ENCODE peak calls at places on chromosomes 3 and 15, in four cellular contexts. H is HepG2, K is K562, Q is Panc1. S is an unnamed sample.

GRCh38 chr3:176395269-176395668 is 802.0 kb downstream of the TBL1XR1 start:
- DNase-seq in K (no peak), H (no peak), Q (no peak), S (no peak)

GRCh38 chr3:194738254-194739093 is 52.8 kb downstream of the FAM43A start:
- DNase-seq in H (no peak), Q (no peak), K (no peak), S (peak; percentile 22)

GRCh38 chr3:10926441-10926830 is 66.1 kb upstream of the SLC6A1 start:
- DNase-seq in K (no peak), H (no peak), Q (no peak), S (no peak)

GRCh38 chr15:98035577-98036010 is 75.1 kb downstream of the ARRDC4 start:
- DNase-seq in K (no peak), Q (no peak), H (no peak), S (no peak)

GRCh38 chr15:67085818-67086649 is 20.6 kb downstream of the SMAD3 start:
- DNase-seq in H (no peak), Q (no peak), K (no peak), S (no peak)

GRCh38 chr3:38005076-38006020 is 14.8 kb downstream of the VILL start:
- DNase-seq in K (no peak), H (peak; percentile 93), Q (no peak), S (no peak)

GRCh38 chr3:60542981-60543380 is 708.3 kb downstream of the FHIT start:
- DNase-seq in K (no peak), H (no peak), Q (no peak), S (no peak)

GRCh38 chr3:114308830-114309229 is 15.0 kb downstream of the TIGIT start:
- DNase-seq in H (no peak), Q (no peak), K (no peak), S (no peak)

GRCh38 chr15:99409097-99409473 is 156.7 kb upstream of the MEF2A start:
- DNase-seq in K (no peak), Q (peak; percentile 13), H (peak; percentile 66), S (peak; percentile 38)

GRCh38 chr15:33547876-33548275 is 237.1 kb downstream of the RYR3 start:
- DNase-seq in H (peak; percentile 13), Q (no peak), K (peak; percentile 8), S (no peak)

GRCh38 chr3:100033184-100033583 is 81.1 kb downstream of the FILIP1L start:
- DNase-seq in K (no peak), Q (no peak), H (no peak), S (no peak)

GRCh38 chr3:66428733-66429132 is 72.1 kb downstream of the LRIG1 start:
- DNase-seq in H (no peak), K (no peak), Q (peak; percentile 38), S (no peak)

GRCh38 chr15:31360158-31360561 is 33.5 kb downstream of the KLF13 start:
- DNase-seq in K (no peak), Q (no peak), H (no peak), S (no peak)

GRCh38 chr15:83435202-83435601 is 11.9 kb upstream of the SH3GL3 start:
- DNase-seq in K (no peak), Q (no peak), H (no peak), S (no peak)

GRCh38 chr15:56460046-56460445 is 4.9 kb downstream of the MNS1 start:
- DNase-seq in H (no peak), K (no peak), Q (no peak), S (no peak)

GRCh38 chr15:90903733-90904536 is 833 bp downstream of the MAN2A2 start:
- DNase-seq in H (peak; percentile 64), Q (no peak), K (peak; percentile 72), S (no peak)

GRCh38 chr3:66476852-66477381 is 23.9 kb downstream of the LRIG1 start:
- DNase-seq in K (no peak), H (peak; percentile 58), Q (no peak), S (no peak)

GRCh38 chr3:98596902-98597500 is 3.6 kb upstream of the CPOX start:
- DNase-seq in K (no peak), H (peak; percentile 28), Q (no peak), S (peak; percentile 57)

GRCh38 chr3:103308921-103309320 is 874.1 kb downstream of the ZPLD1 start:
- DNase-seq in K (no peak), H (no peak), Q (no peak), S (no peak)

GRCh38 chr15:33040501-33040900 is 154.0 kb downstream of the FMN1 start:
- DNase-seq in H (no peak), Q (no peak), K (no peak), S (no peak)

GRCh38 chr15:68821190-68821897 is 649 bp upstream of the ANP32A start:
- DNase-seq in K (no peak), Q (no peak), H (no peak), S (no peak)

GRCh38 chr3:184230603-184231528 is 1.5 kb downstream of the VWA5B2 start:
- DNase-seq in K (no peak), H (no peak), Q (no peak), S (no peak)

GRCh38 chr3:135965129-135965505 is 411 bp upstream of the PPP2R3A start:
- DNase-seq in Q (no peak), K (no peak), H (no peak), S (no peak)

GRCh38 chr3:61451841-61452240 is 109.5 kb upstream of the PTPRG start:
- DNase-seq in K (no peak), H (no peak), Q (no peak), S (no peak)

GRCh38 chr3:126101521-126101982 is 17.6 kb upstream of the SLC41A3 start:
- DNase-seq in K (no peak), H (no peak), Q (no peak), S (no peak)

GRCh38 chr15:70142322-70143191 is 44.8 kb upstream of the TLE3 start:
- DNase-seq in H (no peak), Q (no peak), K (no peak), S (no peak)

GRCh38 chr3:15903164-15903563 is 105.4 kb upstream of the ANKRD28 start:
- DNase-seq in Q (no peak), H (no peak), K (no peak), S (no peak)

GRCh38 chr15:55250392-55250791 is 39.2 kb downstream of the RAB27A start:
- DNase-seq in Q (peak; percentile 10), K (no peak), H (peak; percentile 78), S (no peak)

GRCh38 chr15:41281236-41281635 is 50.2 kb downstream of the CHP1 start:
- DNase-seq in H (peak; percentile 37), Q (peak; percentile 68), K (no peak), S (no peak)

GRCh38 chr15:92074646-92075045 is 221.1 kb downstream of the SLCO3A1 start:
- DNase-seq in Q (no peak), K (no peak), H (no peak), S (no peak)

GRCh38 chr3:180990494-180990893 is 958 bp upstream of the DNAJC19 start:
- DNase-seq in H (no peak), Q (no peak), K (no peak), S (no peak)

GRCh38 chr3:11019116-11019515 is 26.6 kb downstream of the SLC6A1 start:
- DNase-seq in Q (no peak), H (no peak), K (no peak), S (no peak)

GRCh38 chr3:50515565-50516047 is 12.2 kb upstream of the CACNA2D2 start:
- DNase-seq in K (no peak), H (peak; percentile 12), Q (no peak), S (no peak)

GRCh38 chr15:42444415-42445063 is 46.4 kb downstream of the ZNF106 start:
- DNase-seq in Q (no peak), K (peak; percentile 9), H (no peak), S (no peak)

GRCh38 chr3:114319453-114319852 is 25.6 kb downstream of the TIGIT start:
- DNase-seq in Q (no peak), K (no peak), H (peak; percentile 54), S (no peak)

GRCh38 chr3:12916159-12916558 is 74.8 kb upstream of the RPL32 start:
- DNase-seq in Q (no peak), H (no peak), K (no peak), S (no peak)

GRCh38 chr15:61524091-61524490 is 295.0 kb upstream of the RORA start:
- DNase-seq in Q (no peak), H (no peak), K (no peak), S (no peak)

GRCh38 chr15:100763764-100764750 is 115.6 kb upstream of the ALDH1A3 start:
- DNase-seq in H (no peak), K (no peak), Q (no peak), S (no peak)

GRCh38 chr3:55434789-55435188 is 52.3 kb downstream of the WNT5A start:
- DNase-seq in H (no peak), K (peak; percentile 6), Q (peak; percentile 2), S (no peak)

GRCh38 chr3:71166839-71167238 is 416.7 kb downstream of the FOXP1 start:
- DNase-seq in K (no peak), Q (no peak), H (no peak), S (no peak)

GRCh38 chr3:71163216-71163918 is 420.2 kb downstream of the FOXP1 start:
- DNase-seq in K (no peak), Q (no peak), H (no peak), S (no peak)

GRCh38 chr3:71168043-71168720 is 415.3 kb downstream of the FOXP1 start:
- DNase-seq in H (no peak), Q (no peak), K (no peak), S (no peak)

GRCh38 chr3:71168961-71169411 is 414.5 kb downstream of the FOXP1 start:
- DNase-seq in H (no peak), Q (no peak), K (no peak), S (no peak)

GRCh38 chr3:71166366-71166765 is 417.2 kb downstream of the FOXP1 start:
- DNase-seq in K (no peak), H (no peak), Q (no peak), S (no peak)
- TF ChIP-seq TCF7L2 in K (no peak), H (no peak), Q (no peak), S (no peak)

GRCh38 chr3:79651536-79652065 is 116.2 kb downstream of the ROBO1 start:
- DNase-seq in H (no peak), Q (no peak), K (no peak), S (no peak)
- TF ChIP-seq TCF7L2 in H (no peak), Q (peak; percentile 57), K (no peak), S (no peak)

DNA sequence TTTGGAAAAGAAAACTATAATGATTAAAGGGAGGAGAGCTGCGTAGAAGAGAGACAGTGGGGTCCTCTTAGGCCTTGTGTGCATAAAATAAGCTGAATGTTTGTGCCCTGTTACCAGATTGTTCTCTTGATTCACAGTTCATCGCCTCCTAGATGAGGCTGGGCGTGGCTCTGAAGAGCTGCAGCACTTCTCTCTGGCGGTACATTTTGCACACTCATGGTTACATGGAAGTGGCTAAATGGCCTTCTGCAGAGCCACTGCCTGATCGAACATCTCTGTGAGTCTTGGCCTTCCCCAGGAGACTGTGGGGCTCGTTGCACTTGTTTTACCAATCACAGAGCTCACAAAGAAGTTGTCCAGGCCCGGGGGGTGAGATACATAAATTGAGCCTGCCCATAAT is 208.8 kb downstream of the GABRG3 start:
- DNase-seq in K (peak; percentile 39), Q (no peak), H (no peak), S (no peak)
- TF ChIP-seq TCF7L2 in K (no peak), Q (no peak), H (no peak), S (no peak)

GRCh38 chr3:69385033-69385722 is 710 bp downstream of the FRMD4B start:
- DNase-seq in H (no peak), Q (no peak), K (no peak), S (no peak)

GRCh38 chr3:69385723-69386483 is at the start of gene FRMD4B:
- DNase-seq in H (peak; percentile 3), Q (no peak), K (peak; percentile 6), S (no peak)

GRCh38 chr3:69384379-69384778 is 1.5 kb downstream of the FRMD4B start:
- DNase-seq in Q (no peak), K (no peak), H (no peak), S (no peak)

GRCh38 chr3:69388241-69388640 is 2.4 kb upstream of the FRMD4B start:
- DNase-seq in K (no peak), H (no peak), Q (no peak), S (no peak)

GRCh38 chr3:69386535-69387385 is 872 bp upstream of the FRMD4B start:
- DNase-seq in Q (no peak), K (no peak), H (no peak), S (no peak)
- TF ChIP-seq TCF7L2 in Q (no peak), K (no peak), H (no peak), S (no peak)